ENCODE peak calls at places on chromosomes 13 and 19, in eight cellular contexts. A is astrocyte, H is K562, Q is ascending aorta, S is transverse colon, V is GM12878, G is cardiac muscle cell, X is neural progenitor cell. K is an unnamed sample.

GRCh38 chr13:97261254-97262015 is 39.3 kb downstream of the MBNL2 start:
- DNase-seq in G (no peak), V (no peak), S (no peak), Q (no peak), A (no peak), H (no peak), X (no peak), K (no peak)

GRCh38 chr19:56270676-56271075 is 1.9 kb upstream of the EDDM13 start:
- DNase-seq in S (no peak), G (no peak), H (no peak), V (no peak), Q (no peak), X (no peak), A (no peak), K (peak; percentile 32)

GRCh38 chr19:37997911-37998344 is 90.9 kb downstream of the SIPA1L3 start:
- DNase-seq in Q (no peak), G (no peak), X (no peak), S (no peak), H (no peak), V (no peak), A (peak; percentile 97), K (no peak)

GRCh38 chr13:65292488-65292901 is 1937.6 kb downstream of the PCDH9 start:
- DNase-seq in G (peak; percentile 18), V (no peak), X (peak; percentile 40), Q (no peak), H (no peak), S (no peak), A (peak; percentile 83), K (no peak)

GRCh38 chr13:19836472-19836871 is 27.0 kb downstream of the ZMYM5 start:
- DNase-seq in V (no peak), A (peak; percentile 40), H (no peak), X (no peak), G (no peak), S (no peak), Q (no peak), K (no peak)

GRCh38 chr13:31012285-31013024 is 80.0 kb downstream of the TEX26 start:
- DNase-seq in S (no peak), Q (no peak), X (peak; percentile 22), V (no peak), G (peak; percentile 17), H (no peak), A (no peak), K (no peak)

GRCh38 chr13:59680429-59681024 is 483.2 kb downstream of the DIAPH3 start:
- DNase-seq in X (peak; percentile 35), G (peak; percentile 39), V (no peak), S (no peak), H (peak; percentile 4), A (no peak), Q (no peak), K (no peak)

GRCh38 chr13:34459856-34460255 is 482.2 kb upstream of the NBEA start:
- DNase-seq in H (no peak), Q (no peak), X (no peak), G (no peak), A (no peak), S (no peak), V (no peak), K (no peak)

GRCh38 chr13:60627071-60627686 is 230.2 kb downstream of the TDRD3 start:
- DNase-seq in X (peak; percentile 90), S (no peak), Q (no peak), H (peak; percentile 37), A (peak; percentile 13), G (peak; percentile 73), V (no peak), K (no peak)

GRCh38 chr19:14968247-14968646 is 11.4 kb downstream of the SLC1A6 start:
- DNase-seq in V (no peak), Q (peak; percentile 49), A (no peak), S (no peak), G (no peak), X (no peak), H (no peak), K (no peak)

GRCh38 chr13:33452873-33453558 is 167.5 kb upstream of the STARD13 start:
- DNase-seq in H (no peak), A (no peak), G (no peak), S (no peak), Q (no peak), V (no peak), X (no peak), K (no peak)

GRCh38 chr13:82636119-82636518 is 1246.2 kb downstream of the SLITRK1 start:
- DNase-seq in X (no peak), G (no peak), S (no peak), Q (no peak), H (no peak), A (peak; percentile 2), V (no peak), K (no peak)

DNA sequence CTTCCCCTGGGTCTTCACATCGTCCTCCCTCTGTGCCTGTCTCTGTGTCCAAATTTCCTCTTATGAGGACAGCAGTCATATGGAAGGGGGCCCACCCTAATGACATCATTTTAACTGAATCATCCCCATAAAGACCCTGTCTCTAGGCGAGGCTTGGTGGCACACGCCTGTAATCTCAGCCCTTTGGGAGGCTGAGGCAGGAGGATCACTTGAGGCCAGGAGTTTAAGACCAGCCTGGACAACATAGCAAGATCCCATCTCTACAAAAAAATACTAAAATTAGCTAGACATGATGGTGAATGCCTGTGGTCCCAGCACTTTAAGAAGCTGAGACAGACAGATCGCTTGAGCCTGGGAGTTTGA is 4.8 kb downstream of the MYO9B start:
- DNase-seq in X (no peak), G (no peak), V (no peak), Q (no peak), A (no peak), H (no peak), S (no peak), K (no peak)
- H3K4me1 ChIP-seq in X (peaks cover 21% of the 10 kb centered on the region), G (peaks cover 11% of the 10 kb centered on the region), V (peaks cover 32% of the 10 kb centered on the region), Q (peaks cover 14% of the 10 kb centered on the region), A (peaks cover 35% of the 10 kb centered on the region), H (peaks cover 45% of the 10 kb centered on the region), S (peaks cover 31% of the 10 kb centered on the region), K (peaks cover 8% of the 10 kb centered on the region)

DNA sequence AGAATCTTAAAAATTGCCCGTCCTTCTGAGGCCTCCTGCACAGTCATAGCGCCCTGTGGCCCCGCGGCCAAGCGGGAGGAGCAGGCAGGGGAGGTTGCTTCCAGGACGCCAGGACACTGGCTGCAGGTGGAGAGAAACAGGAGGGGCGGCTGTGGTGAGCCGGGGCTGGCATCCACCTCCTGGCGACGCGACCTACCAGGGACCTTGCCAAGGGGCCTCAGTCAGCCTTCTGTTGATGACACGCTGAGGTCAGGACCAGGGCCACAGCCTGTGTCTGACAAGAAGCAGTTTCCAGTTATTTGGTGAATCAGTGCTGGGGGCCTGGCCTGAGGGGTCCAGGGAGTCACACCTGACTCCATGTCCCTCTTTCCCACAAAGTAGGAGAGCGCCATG is 13.3 kb upstream of the MKNK2 start:
- DNase-seq in A (no peak), V (no peak), X (no peak), G (no peak), H (no peak), Q (no peak), S (no peak), K (no peak)
- H3K4me1 ChIP-seq in A (peaks cover 26% of the 10 kb centered on the region), V (peaks cover 18% of the 10 kb centered on the region), X (peaks cover 20% of the 10 kb centered on the region), G (peaks cover 19% of the 10 kb centered on the region), H (peaks cover 54% of the 10 kb centered on the region), Q (peaks cover 9% of the 10 kb centered on the region), S (peaks cover 21% of the 10 kb centered on the region), K (peaks cover 14% of the 10 kb centered on the region)

DNA sequence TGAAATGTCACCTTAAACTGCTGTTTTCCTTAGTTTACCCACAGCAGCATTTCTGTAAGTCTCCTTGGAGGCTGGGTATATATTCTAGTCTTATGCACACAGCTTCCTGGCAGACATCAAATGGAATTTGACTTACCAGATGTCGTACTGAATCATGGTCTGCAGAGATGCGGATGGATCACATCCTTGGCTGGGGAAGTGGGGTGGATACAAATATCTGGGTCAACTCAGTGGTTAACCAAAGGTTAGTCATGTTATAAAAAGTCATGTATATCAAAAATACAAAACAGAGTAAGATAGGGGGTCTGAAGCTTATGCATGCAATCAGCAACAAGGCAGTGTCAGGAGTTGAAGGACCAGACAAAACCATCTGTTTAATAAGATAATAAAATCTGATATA is 61.8 kb downstream of the WASF3 start:
- DNase-seq in H (no peak), G (no peak), A (peak; percentile 93), Q (no peak), X (no peak), S (no peak), V (no peak), K (no peak)
- H3K4me1 ChIP-seq in H (no peaks in the 10 kb centered on the region), G (peaks cover 34% of the 10 kb centered on the region), A (peaks cover 23% of the 10 kb centered on the region), Q (no peaks in the 10 kb centered on the region), X (peaks cover 8% of the 10 kb centered on the region), S (no peaks in the 10 kb centered on the region), V (no peaks in the 10 kb centered on the region), K (no peaks in the 10 kb centered on the region)

DNA sequence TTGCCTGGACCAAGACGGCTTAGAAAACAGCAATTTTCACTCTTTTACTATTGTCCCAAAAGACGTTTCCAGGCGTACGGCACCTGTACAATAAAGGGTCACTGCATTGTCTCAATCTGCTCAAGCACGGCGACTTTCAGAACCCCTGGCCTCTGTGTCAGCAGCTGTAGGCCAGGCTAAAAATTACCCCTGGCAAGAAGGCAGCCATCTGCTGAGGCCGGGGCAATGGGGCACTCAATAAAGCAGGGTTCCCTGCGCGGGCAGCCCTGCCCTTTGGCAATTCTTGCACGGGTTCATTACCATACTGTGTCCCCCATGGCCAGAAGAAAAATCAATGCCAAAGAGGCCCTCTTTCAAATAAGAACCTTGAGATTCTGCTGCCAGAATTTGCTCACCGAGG is 52.1 kb downstream of the STK24 start:
- DNase-seq in V (no peak), A (no peak), S (no peak), G (no peak), Q (peak; percentile 7), X (no peak), H (no peak), K (no peak)
- H3K4me1 ChIP-seq in V (peaks cover 78% of the 10 kb centered on the region), A (no peaks in the 10 kb centered on the region), S (peaks cover 20% of the 10 kb centered on the region), G (peaks cover 55% of the 10 kb centered on the region), Q (no peaks in the 10 kb centered on the region), X (peaks cover 39% of the 10 kb centered on the region), H (peaks cover 12% of the 10 kb centered on the region), K (peaks cover 47% of the 10 kb centered on the region)

K was measured in lung.